ENCODE peak calls at places on chromosomes 2 and 18, in six cellular contexts. One of them, this sample, is unnamed.

GRCh38 chr2:120496759-120497158 is 150.8 kb downstream of the INHBB start:
- DNase-seq in ELR: no peak
- DNase-seq in DMS79: no peak
- DNase-seq in Kasumi-1: no peak
- DNase-seq in EL: no peak
- DNase-seq in uterus: no peak
- DNase-seq in this sample: no peak

GRCh38 chr2:31237348-31238017 is 3.5 kb downstream of the EHD3 start:
- DNase-seq in ELR: no peak
- DNase-seq in DMS79: no peak
- DNase-seq in Kasumi-1: no peak
- DNase-seq in EL: no peak
- DNase-seq in uterus: no peak
- DNase-seq in this sample: no peak

GRCh38 chr2:164764996-164765395 is 76.6 kb downstream of the COBLL1 start:
- DNase-seq in ELR: peak
- DNase-seq in DMS79: no peak
- DNase-seq in Kasumi-1: no peak
- DNase-seq in EL: peak
- DNase-seq in uterus: no peak
- DNase-seq in this sample: peak

GRCh38 chr18:33918571-33918970 is 306.1 kb downstream of the NOL4 start:
- DNase-seq in ELR: no peak
- DNase-seq in DMS79: no peak
- DNase-seq in Kasumi-1: peak
- DNase-seq in EL: no peak
- DNase-seq in uterus: no peak
- DNase-seq in this sample: no peak

GRCh38 chr2:45412754-45413379 is 198.2 kb downstream of the SRBD1 start:
- DNase-seq in ELR: no peak
- DNase-seq in DMS79: peak
- DNase-seq in Kasumi-1: no peak
- DNase-seq in EL: no peak
- DNase-seq in uterus: no peak
- DNase-seq in this sample: peak

GRCh38 chr18:57657566-57657965 is 35.9 kb upstream of the NARS1 start:
- DNase-seq in ELR: no peak
- DNase-seq in DMS79: no peak
- DNase-seq in Kasumi-1: no peak
- DNase-seq in EL: no peak
- DNase-seq in uterus: peak
- DNase-seq in this sample: no peak

GRCh38 chr2:28612131-28612812 is 116.4 kb downstream of the PLB1 start:
- DNase-seq in ELR: no peak
- DNase-seq in DMS79: no peak
- DNase-seq in Kasumi-1: no peak
- DNase-seq in EL: no peak
- DNase-seq in uterus: no peak
- DNase-seq in this sample: no peak

GRCh38 chr2:168566974-168567650 is 111.0 kb downstream of the CERS6 start:
- DNase-seq in ELR: no peak
- DNase-seq in DMS79: no peak
- DNase-seq in Kasumi-1: no peak
- DNase-seq in EL: no peak
- DNase-seq in uterus: no peak
- DNase-seq in this sample: no peak

GRCh38 chr18:26656944-26657536 is 108.7 kb upstream of the KCTD1 start:
- DNase-seq in ELR: peak
- DNase-seq in DMS79: no peak
- DNase-seq in Kasumi-1: peak
- DNase-seq in EL: peak
- DNase-seq in uterus: peak
- DNase-seq in this sample: peak

This sample was measured in astrocyte.